ENCODE peak calls at places on chromosome 11, in five cellular contexts. J is T-helper 1 cell; T is epithelial cell of esophagus; X is A172; Q is activated naive CD8-positive, alpha-beta T cell treated with anti-CD3 and anti-CD28 coated beads, Interleukin-2, amount 50 U/mL, for 24 hours. I is an unnamed sample.

GRCh38 chr11:67470337-67471002 is 1.4 kb upstream of the TMEM134 start:
- DNase-seq in J (no peak), T (no peak), X (no peak), Q (no peak), I (no peak)

GRCh38 chr11:106395716-106396349 is 318.4 kb downstream of the AASDHPPT start:
- DNase-seq in J (no peak), T (peak), X (no peak), Q (no peak), I (no peak)

GRCh38 chr11:61541568-61541967 is 33.0 kb downstream of the LRRC10B start:
- DNase-seq in J (no peak), T (no peak), X (peak), Q (no peak), I (no peak)

GRCh38 chr11:130601141-130601540 is 152.7 kb downstream of the ADAMTS15 start:
- DNase-seq in J (no peak), T (no peak), X (peak), Q (no peak), I (no peak)

GRCh38 chr11:33438311-33438710 is 181.1 kb downstream of the HIPK3 start:
- DNase-seq in J (no peak), T (no peak), X (no peak), Q (no peak), I (no peak)

GRCh38 chr11:67582026-67582425 is 1.6 kb upstream of the GSTP1 start:
- DNase-seq in J (no peak), T (no peak), X (no peak), Q (no peak), I (no peak)

GRCh38 chr11:88188251-88189030 is 13.2 kb upstream of the RAB38 start:
- DNase-seq in J (no peak), T (no peak), X (no peak), Q (no peak), I (no peak)

GRCh38 chr11:3203221-3204043 is 15.2 kb downstream of the MRGPRG start:
- DNase-seq in J (no peak), T (peak), X (no peak), Q (no peak), I (no peak)

GRCh38 chr11:1410366-1411291 is 20.9 kb downstream of the BRSK2 start:
- DNase-seq in J (no peak), T (no peak), X (no peak), Q (no peak), I (no peak)

GRCh38 chr11:16987205-16987568 is 27.0 kb downstream of the PLEKHA7 start:
- DNase-seq in J (no peak), T (no peak), X (no peak), Q (no peak), I (no peak)

GRCh38 chr11:43130616-43131015 is 181.2 kb upstream of the API5 start:
- DNase-seq in J (no peak), T (no peak), X (no peak), Q (no peak), I (no peak)

GRCh38 chr11:116917632-116918031 is 80.2 kb upstream of the APOA1 start:
- DNase-seq in J (no peak), T (no peak), X (no peak), Q (no peak), I (no peak)

GRCh38 chr11:44348721-44349120 is 38.8 kb upstream of the ALX4 start:
- DNase-seq in J (no peak), T (no peak), X (no peak), Q (no peak), I (no peak)

GRCh38 chr11:93330446-93330984 is at the start of gene DEUP1:
- DNase-seq in J (no peak), T (peak), X (no peak), Q (peak), I (no peak)

GRCh38 chr11:61922539-61922938 is 5.2 kb upstream of the RAB3IL1 start:
- DNase-seq in J (no peak), T (no peak), X (no peak), Q (no peak), I (no peak)

GRCh38 chr11:70547386-70547785 is 149.1 kb downstream of the CTTN start:
- DNase-seq in J (no peak), T (no peak), X (no peak), Q (no peak), I (no peak)

GRCh38 chr11:44559207-44559943 is 6.1 kb upstream of the CD82 start:
- DNase-seq in J (no peak), T (no peak), X (peak), Q (no peak), I (no peak)

GRCh38 chr11:103798456-103798855 is 238.0 kb upstream of the DDI1 start:
- DNase-seq in J (no peak), T (no peak), X (no peak), Q (no peak), I (no peak)

GRCh38 chr11:66292543-66293332 is 1.0 kb downstream of the TMEM151A start:
- DNase-seq in J (no peak), T (no peak), X (no peak), Q (no peak), I (no peak)

GRCh38 chr11:66429983-66430602 is 8.6 kb downstream of the MRPL11 start:
- DNase-seq in J (peak), T (peak), X (peak), Q (peak), I (peak)